ENCODE peak calls at places on chromosomes 12 and 14, in six cellular contexts. N is AG04449, Y is GM12865, Z is ELR, W is astrocyte, E is ecto neural progenitor cell. J is an unnamed sample.

GRCh38 chr12:57428965-57429364 is 1.9 kb downstream of the R3HDM2 start:
- DNase-seq in Z (no peak), E (no peak), W (no peak), N (no peak), Y (no peak), J (no peak)

GRCh38 chr14:49546766-49547165 is 39.4 kb downstream of the RPS29 start:
- DNase-seq in W (no peak), E (no peak), N (no peak), Z (no peak), Y (no peak), J (no peak)

GRCh38 chr12:107320929-107321618 is 227.7 kb upstream of the CRY1 start:
- DNase-seq in W (peak), Y (no peak), E (peak), N (no peak), Z (peak), J (no peak)

GRCh38 chr12:111807232-111807631 is 34.8 kb upstream of the MAPKAPK5 start:
- DNase-seq in W (no peak), Z (no peak), E (no peak), Y (no peak), N (no peak), J (no peak)

GRCh38 chr12:117738233-117738632 is 230.6 kb downstream of the KSR2 start:
- DNase-seq in Y (no peak), N (no peak), Z (no peak), W (no peak), E (no peak), J (no peak)

GRCh38 chr12:124344526-124344925 is 49.6 kb downstream of the RFLNA start:
- DNase-seq in N (no peak), Y (no peak), E (no peak), Z (no peak), W (no peak), J (no peak)

GRCh38 chr14:49512147-49512551 is 74.0 kb downstream of the RPS29 start:
- DNase-seq in Y (no peak), E (no peak), W (peak), N (peak), Z (peak), J (peak)

GRCh38 chr12:112848972-112849371 is 57.4 kb downstream of the RPH3A start:
- DNase-seq in N (no peak), W (no peak), E (no peak), Z (no peak), Y (no peak), J (no peak)

GRCh38 chr12:93376436-93377251 is 1.1 kb upstream of the NUDT4 start:
- DNase-seq in N (no peak), Y (peak), W (no peak), Z (peak), E (peak), J (no peak)

GRCh38 chr12:46659032-46659703 is 166.6 kb downstream of the SLC38A4 start:
- DNase-seq in N (no peak), Z (peak), W (no peak), E (no peak), Y (no peak), J (no peak)

GRCh38 chr14:24052656-24053547 is 1.1 kb downstream of the CARMIL3 start:
- DNase-seq in Z (no peak), N (no peak), Y (no peak), E (no peak), W (no peak), J (no peak)

GRCh38 chr12:130280226-130280625 is 57.5 kb upstream of the PIWIL1 start:
- DNase-seq in Z (no peak), E (no peak), N (no peak), W (no peak), Y (no peak), J (no peak)

GRCh38 chr12:15596174-15596573 is 193.0 kb downstream of the EPS8 start:
- DNase-seq in Y (no peak), N (no peak), W (no peak), Z (no peak), E (no peak), J (no peak)

GRCh38 chr12:38162708-38163441 is 153.7 kb upstream of the ALG10B start:
- DNase-seq in Z (no peak), Y (no peak), W (no peak), E (no peak), N (no peak), J (no peak)

GRCh38 chr12:99959549-99960170 is 25.1 kb downstream of the ANKS1B start:
- DNase-seq in Z (no peak), W (peak), Y (no peak), E (no peak), N (no peak), J (no peak)

GRCh38 chr12:120367252-120367923 is 1.6 kb downstream of the MSI1 start:
- DNase-seq in Y (no peak), E (peak), Z (peak), N (no peak), W (no peak), J (no peak)

GRCh38 chr12:147242-147641 is 66.7 kb downstream of the SLC6A12 start:
- DNase-seq in W (no peak), N (no peak), E (no peak), Z (no peak), Y (no peak), J (no peak)

GRCh38 chr12:45298721-45299120 is 82.8 kb downstream of the ANO6 start:
- DNase-seq in N (no peak), Z (no peak), E (no peak), W (peak), Y (no peak), J (no peak)

GRCh38 chr12:110647669-110648068 is 33.7 kb downstream of the TCTN1 start:
- DNase-seq in Y (peak), Z (no peak), E (no peak), N (no peak), W (no peak), J (no peak)

GRCh38 chr12:129069886-129070285 is 216.6 kb downstream of the GLT1D1 start:
- DNase-seq in N (no peak), Z (no peak), Y (no peak), E (no peak), W (no peak), J (no peak)

GRCh38 chr12:48758186-48758585 is 30.7 kb downstream of the ADCY6 start:
- DNase-seq in E (no peak), Z (peak), W (no peak), Y (no peak), N (no peak), J (no peak)

GRCh38 chr12:52362118-52362726 is 5.1 kb downstream of the KRT85 start:
- DNase-seq in Z (peak), N (no peak), W (no peak), Y (peak), E (no peak), J (no peak)

GRCh38 chr12:108479364-108480070 is 35.6 kb upstream of the FICD start:
- DNase-seq in E (no peak), N (no peak), W (no peak), Y (peak), Z (peak), J (no peak)

GRCh38 chr14:65866422-65866821 is 453.9 kb downstream of the FUT8 start:
- DNase-seq in W (no peak), E (no peak), Y (no peak), Z (no peak), N (no peak), J (no peak)

GRCh38 chr14:61573748-61574513 is 121.4 kb upstream of the HIF1A start:
- DNase-seq in W (peak), Z (peak), N (no peak), E (peak), Y (no peak), J (no peak)

GRCh38 chr14:22531451-22532344 is 57.3 kb downstream of the DAD1 start:
- DNase-seq in W (no peak), N (no peak), Y (peak), E (no peak), Z (no peak), J (no peak)

GRCh38 chr14:100629696-100630095 is 42.5 kb upstream of the BEGAIN start:
- DNase-seq in Z (no peak), Y (no peak), E (no peak), N (no peak), W (peak), J (no peak)

GRCh38 chr14:67729072-67729561 is 27.4 kb downstream of the RDH12 start:
- DNase-seq in W (no peak), E (peak), Y (no peak), Z (no peak), N (no peak), J (no peak)

GRCh38 chr12:19572920-19573558 is 133.7 kb downstream of the AEBP2 start:
- DNase-seq in E (no peak), W (peak), Z (peak), N (peak), Y (peak), J (peak)

GRCh38 chr12:29799591-29799990 is 15.8 kb upstream of the TMTC1 start:
- DNase-seq in N (no peak), Y (no peak), Z (no peak), E (no peak), W (peak), J (no peak)

GRCh38 chr12:28610401-28611114 is 420.3 kb downstream of the CCDC91 start:
- DNase-seq in Y (no peak), W (no peak), Z (no peak), E (no peak), N (no peak), J (no peak)